ENCODE peak calls at places on chromosomes 4 and X, in five cellular contexts. S is NCI-H2029 treated with DMSO at 0.1 percent for 48 hours, W is epithelial cell of esophagus, B is dermis blood vessel endothelial cell, D is mucosa of gallbladder. A is an unnamed sample.

GRCh38 chrX:619812-620493 is 10.6 kb upstream of the SHOX start:
- DNase-seq in S (no peak), W (no peak), B (no peak), D (peak; percentile 6), A (no peak)

GRCh38 chrX:106894392-106894909 is 8.7 kb downstream of the RIPPLY1 start:
- DNase-seq in S (no peak), W (peak; percentile 69), B (peak; percentile 77), D (peak; percentile 48), A (peak; percentile 30)

GRCh38 chr4:130336585-130337217 is 1240.7 kb downstream of the C4orf33 start:
- DNase-seq in S (peak; percentile 30), W (peak; percentile 68), B (no peak), D (no peak), A (peak; percentile 2)

GRCh38 chr4:116358633-116359222 is 726.6 kb downstream of the TRAM1L1 start:
- DNase-seq in S (peak; percentile 35), W (peak; percentile 91), B (peak; percentile 57), D (peak; percentile 33), A (peak; percentile 18)

GRCh38 chr4:1472911-1473518 is 66.8 kb upstream of the NKX1-1 start:
- DNase-seq in S (no peak), W (no peak), B (no peak), D (no peak), A (no peak)

GRCh38 chr4:7043521-7044414 is 596 bp downstream of the TADA2B start:
- DNase-seq in S (no peak), W (peak; percentile 45), B (peak; percentile 63), D (peak; percentile 29), A (peak; percentile 65)

GRCh38 chrX:39894626-39895025 is 203.1 kb downstream of the BCOR start:
- DNase-seq in S (peak; percentile 28), W (no peak), B (peak; percentile 24), D (no peak), A (no peak)

GRCh38 chr4:96676754-96677435 is 837.0 kb downstream of the PDHA2 start:
- DNase-seq in S (no peak), W (no peak), B (no peak), D (no peak), A (no peak)

GRCh38 chr4:109440948-109441347 is 7.3 kb downstream of the SEC24B start:
- DNase-seq in S (no peak), W (peak; percentile 91), B (no peak), D (no peak), A (no peak)

GRCh38 chr4:139603576-139604387 is 47.8 kb upstream of the SETD7 start:
- DNase-seq in S (peak; percentile 59), W (peak; percentile 71), B (peak; percentile 79), D (peak; percentile 61), A (no peak)

GRCh38 chr4:14853186-14853946 is 148.9 kb upstream of the CPEB2 start:
- DNase-seq in S (no peak), W (peak; percentile 91), B (no peak), D (no peak), A (peak; percentile 20)

A was measured in H54.